ENCODE peak calls at places on chromosome 21, in six cellular contexts. O is iris pigment epithelial cell; V is activated T-cell treated with anti-CD3 and anti-CD28 coated beads for 48 hours; C is HCT116; K is NCI-H1105 treated with DMSO at 0.1 percent for 48 hours; J is stimulated activated CD4-positive, alpha-beta T cell treated with anti-CD3 and anti-CD28 coated beads, Interleukin-4, amount 100 ng/mL, for 1 hour. L is an unnamed sample.

GRCh38 chr21:24514081-24514733 is 1093.1 kb downstream of the MRPL39 start:
- DNase-seq in O (peak; percentile 0), V (no peak), C (no peak), K (peak; percentile 80), J (no peak), L (peak; percentile 39)

GRCh38 chr21:41848971-41849580 is 30.1 kb downstream of the PRDM15 start:
- DNase-seq in O (peak; percentile 21), V (no peak), C (no peak), K (no peak), J (no peak), L (no peak)

GRCh38 chr21:28392436-28392835 is 600.2 kb downstream of the LTN1 start:
- DNase-seq in O (no peak), V (no peak), C (no peak), K (no peak), J (no peak), L (no peak)

GRCh38 chr21:45747802-45748445 is 104.4 kb downstream of the PCBP3 start:
- DNase-seq in O (peak; percentile 16), V (no peak), C (peak; percentile 18), K (peak; percentile 74), J (no peak), L (peak; percentile 43)

GRCh38 chr21:42113926-42114409 is 42.9 kb downstream of the UMODL1 start:
- DNase-seq in O (peak; percentile 14), V (no peak), C (no peak), K (no peak), J (no peak), L (peak; percentile 56)

GRCh38 chr21:37452222-37452621 is 85.6 kb downstream of the DYRK1A start:
- DNase-seq in O (peak; percentile 94), V (no peak), C (no peak), K (no peak), J (no peak), L (peak; percentile 80)

GRCh38 chr21:14900058-14900457 is 164.7 kb downstream of the NRIP1 start:
- DNase-seq in O (peak; percentile 65), V (no peak), C (no peak), K (no peak), J (no peak), L (peak; percentile 70)

GRCh38 chr21:39667353-39667891 is 54.7 kb downstream of the B3GALT5 start:
- DNase-seq in O (no peak), V (no peak), C (no peak), K (no peak), J (no peak), L (no peak)

GRCh38 chr21:36962098-36962780 is 4.2 kb downstream of the HLCS start:
- DNase-seq in O (no peak), V (no peak), C (no peak), K (no peak), J (no peak), L (no peak)

GRCh38 chr21:18499761-18500376 is 96.3 kb upstream of the TMPRSS15 start:
- DNase-seq in O (peak; percentile 16), V (peak; percentile 1), C (peak; percentile 10), K (peak; percentile 53), J (peak; percentile 7), L (peak; percentile 42)

GRCh38 chr21:39088831-39089380 is 94.3 kb downstream of the PSMG1 start:
- DNase-seq in O (peak; percentile 86), V (no peak), C (no peak), K (no peak), J (no peak), L (peak; percentile 83)

GRCh38 chr21:42636535-42636914 is 16.9 kb upstream of the PDE9A start:
- DNase-seq in O (peak; percentile 86), V (no peak), C (no peak), K (no peak), J (no peak), L (peak; percentile 37)

GRCh38 chr21:42305707-42306147 is 9.5 kb downstream of the TFF3 start:
- DNase-seq in O (no peak), V (no peak), C (no peak), K (no peak), J (no peak), L (no peak)

L was measured in ELR.